ENCODE peak calls at places on chromosomes 1 and 21, in six cellular contexts. One of them, this sample, is unnamed.

GRCh38 chr1:117657031-117657430 is 51.2 kb downstream of the TENT5C start:
- DNase-seq in activated T-helper 2 cell treated with anti-CD3 and anti-CD28 coated beads, Interferon-gamma antibody, Interleukin-2, Interleukin-4, amounts not matched to agents 10 μg/mL and 5 μg/mL and 100 μg/mL, durations not matched to agents 14 hours and 24 hours and 36 hours: no peak
- DNase-seq in stimulated activated naive CD8-positive, alpha-beta T cell treated with anti-CD3 and anti-CD28 coated beads, Interleukin-15, amount 100 ng/mL, for 72 hours: no peak
- DNase-seq in T follicular helper cell: peak; percentile 16
- DNase-seq in activated CD8-positive, alpha-beta memory T cell treated with anti-CD3 and anti-CD28 coated beads, Interleukin-2, amount 50 U/mL, for 48 hours: no peak
- DNase-seq in HFFc6: peak; percentile 57
- DNase-seq in this sample: no peak

GRCh38 chr1:103177146-103177850 is 69.0 kb upstream of the COL11A1 start:
- DNase-seq in HFFc6: peak; percentile 36
- DNase-seq in activated CD8-positive, alpha-beta memory T cell treated with anti-CD3 and anti-CD28 coated beads, Interleukin-2, amount 50 U/mL, for 48 hours: no peak
- DNase-seq in stimulated activated naive CD8-positive, alpha-beta T cell treated with anti-CD3 and anti-CD28 coated beads, Interleukin-15, amount 100 ng/mL, for 72 hours: no peak
- DNase-seq in T follicular helper cell: no peak
- DNase-seq in activated T-helper 2 cell treated with anti-CD3 and anti-CD28 coated beads, Interferon-gamma antibody, Interleukin-2, Interleukin-4, amounts not matched to agents 10 μg/mL and 5 μg/mL and 100 μg/mL, durations not matched to agents 14 hours and 24 hours and 36 hours: no peak
- DNase-seq in this sample: no peak

GRCh38 chr1:234758851-234759250 is 148.9 kb upstream of the IRF2BP2 start:
- DNase-seq in stimulated activated naive CD8-positive, alpha-beta T cell treated with anti-CD3 and anti-CD28 coated beads, Interleukin-15, amount 100 ng/mL, for 72 hours: peak; percentile 75
- DNase-seq in T follicular helper cell: peak; percentile 51
- DNase-seq in activated CD8-positive, alpha-beta memory T cell treated with anti-CD3 and anti-CD28 coated beads, Interleukin-2, amount 50 U/mL, for 48 hours: no peak
- DNase-seq in activated T-helper 2 cell treated with anti-CD3 and anti-CD28 coated beads, Interferon-gamma antibody, Interleukin-2, Interleukin-4, amounts not matched to agents 10 μg/mL and 5 μg/mL and 100 μg/mL, durations not matched to agents 14 hours and 24 hours and 36 hours: no peak
- DNase-seq in HFFc6: no peak
- DNase-seq in this sample: no peak

GRCh38 chr1:205748398-205749093 is 1.4 kb downstream of the NUCKS1 start:
- DNase-seq in T follicular helper cell: peak; percentile 5
- DNase-seq in stimulated activated naive CD8-positive, alpha-beta T cell treated with anti-CD3 and anti-CD28 coated beads, Interleukin-15, amount 100 ng/mL, for 72 hours: peak; percentile 48
- DNase-seq in activated CD8-positive, alpha-beta memory T cell treated with anti-CD3 and anti-CD28 coated beads, Interleukin-2, amount 50 U/mL, for 48 hours: peak; percentile 65
- DNase-seq in activated T-helper 2 cell treated with anti-CD3 and anti-CD28 coated beads, Interferon-gamma antibody, Interleukin-2, Interleukin-4, amounts not matched to agents 10 μg/mL and 5 μg/mL and 100 μg/mL, durations not matched to agents 14 hours and 24 hours and 36 hours: peak; percentile 19
- DNase-seq in HFFc6: peak; percentile 48
- DNase-seq in this sample: no peak

GRCh38 chr1:64001038-64001437 is 202.4 kb upstream of the UBE2U start:
- DNase-seq in stimulated activated naive CD8-positive, alpha-beta T cell treated with anti-CD3 and anti-CD28 coated beads, Interleukin-15, amount 100 ng/mL, for 72 hours: no peak
- DNase-seq in activated CD8-positive, alpha-beta memory T cell treated with anti-CD3 and anti-CD28 coated beads, Interleukin-2, amount 50 U/mL, for 48 hours: no peak
- DNase-seq in HFFc6: no peak
- DNase-seq in activated T-helper 2 cell treated with anti-CD3 and anti-CD28 coated beads, Interferon-gamma antibody, Interleukin-2, Interleukin-4, amounts not matched to agents 10 μg/mL and 5 μg/mL and 100 μg/mL, durations not matched to agents 14 hours and 24 hours and 36 hours: no peak
- DNase-seq in T follicular helper cell: no peak
- DNase-seq in this sample: no peak

GRCh38 chr1:156848461-156849150 is 10.3 kb downstream of the INSRR start:
- DNase-seq in T follicular helper cell: peak; percentile 55
- DNase-seq in activated T-helper 2 cell treated with anti-CD3 and anti-CD28 coated beads, Interferon-gamma antibody, Interleukin-2, Interleukin-4, amounts not matched to agents 10 μg/mL and 5 μg/mL and 100 μg/mL, durations not matched to agents 14 hours and 24 hours and 36 hours: peak; percentile 55
- DNase-seq in HFFc6: no peak
- DNase-seq in activated CD8-positive, alpha-beta memory T cell treated with anti-CD3 and anti-CD28 coated beads, Interleukin-2, amount 50 U/mL, for 48 hours: peak; percentile 80
- DNase-seq in stimulated activated naive CD8-positive, alpha-beta T cell treated with anti-CD3 and anti-CD28 coated beads, Interleukin-15, amount 100 ng/mL, for 72 hours: peak; percentile 70
- DNase-seq in this sample: no peak

GRCh38 chr1:183881387-183882084 is 76.6 kb downstream of the RGL1 start:
- DNase-seq in HFFc6: peak; percentile 60
- DNase-seq in activated CD8-positive, alpha-beta memory T cell treated with anti-CD3 and anti-CD28 coated beads, Interleukin-2, amount 50 U/mL, for 48 hours: no peak
- DNase-seq in stimulated activated naive CD8-positive, alpha-beta T cell treated with anti-CD3 and anti-CD28 coated beads, Interleukin-15, amount 100 ng/mL, for 72 hours: no peak
- DNase-seq in T follicular helper cell: no peak
- DNase-seq in activated T-helper 2 cell treated with anti-CD3 and anti-CD28 coated beads, Interferon-gamma antibody, Interleukin-2, Interleukin-4, amounts not matched to agents 10 μg/mL and 5 μg/mL and 100 μg/mL, durations not matched to agents 14 hours and 24 hours and 36 hours: no peak
- DNase-seq in this sample: no peak

GRCh38 chr1:210855440-210855839 is 278.5 kb downstream of the KCNH1 start:
- DNase-seq in T follicular helper cell: no peak
- DNase-seq in stimulated activated naive CD8-positive, alpha-beta T cell treated with anti-CD3 and anti-CD28 coated beads, Interleukin-15, amount 100 ng/mL, for 72 hours: no peak
- DNase-seq in activated CD8-positive, alpha-beta memory T cell treated with anti-CD3 and anti-CD28 coated beads, Interleukin-2, amount 50 U/mL, for 48 hours: no peak
- DNase-seq in activated T-helper 2 cell treated with anti-CD3 and anti-CD28 coated beads, Interferon-gamma antibody, Interleukin-2, Interleukin-4, amounts not matched to agents 10 μg/mL and 5 μg/mL and 100 μg/mL, durations not matched to agents 14 hours and 24 hours and 36 hours: no peak
- DNase-seq in HFFc6: no peak
- DNase-seq in this sample: no peak

GRCh38 chr21:40404319-40404906 is 442.5 kb downstream of the DSCAM start:
- DNase-seq in stimulated activated naive CD8-positive, alpha-beta T cell treated with anti-CD3 and anti-CD28 coated beads, Interleukin-15, amount 100 ng/mL, for 72 hours: no peak
- DNase-seq in activated T-helper 2 cell treated with anti-CD3 and anti-CD28 coated beads, Interferon-gamma antibody, Interleukin-2, Interleukin-4, amounts not matched to agents 10 μg/mL and 5 μg/mL and 100 μg/mL, durations not matched to agents 14 hours and 24 hours and 36 hours: no peak
- DNase-seq in T follicular helper cell: no peak
- DNase-seq in HFFc6: peak; percentile 61
- DNase-seq in activated CD8-positive, alpha-beta memory T cell treated with anti-CD3 and anti-CD28 coated beads, Interleukin-2, amount 50 U/mL, for 48 hours: no peak
- DNase-seq in this sample: no peak

GRCh38 chr1:183093821-183094287 is 70.6 kb downstream of the LAMC1 start:
- DNase-seq in activated T-helper 2 cell treated with anti-CD3 and anti-CD28 coated beads, Interferon-gamma antibody, Interleukin-2, Interleukin-4, amounts not matched to agents 10 μg/mL and 5 μg/mL and 100 μg/mL, durations not matched to agents 14 hours and 24 hours and 36 hours: no peak
- DNase-seq in T follicular helper cell: no peak
- DNase-seq in stimulated activated naive CD8-positive, alpha-beta T cell treated with anti-CD3 and anti-CD28 coated beads, Interleukin-15, amount 100 ng/mL, for 72 hours: no peak
- DNase-seq in activated CD8-positive, alpha-beta memory T cell treated with anti-CD3 and anti-CD28 coated beads, Interleukin-2, amount 50 U/mL, for 48 hours: no peak
- DNase-seq in HFFc6: peak; percentile 87
- DNase-seq in this sample: no peak

GRCh38 chr1:160997323-160998038 is 23.5 kb downstream of the F11R start:
- DNase-seq in activated CD8-positive, alpha-beta memory T cell treated with anti-CD3 and anti-CD28 coated beads, Interleukin-2, amount 50 U/mL, for 48 hours: peak; percentile 66
- DNase-seq in T follicular helper cell: peak; percentile 26
- DNase-seq in activated T-helper 2 cell treated with anti-CD3 and anti-CD28 coated beads, Interferon-gamma antibody, Interleukin-2, Interleukin-4, amounts not matched to agents 10 μg/mL and 5 μg/mL and 100 μg/mL, durations not matched to agents 14 hours and 24 hours and 36 hours: no peak
- DNase-seq in stimulated activated naive CD8-positive, alpha-beta T cell treated with anti-CD3 and anti-CD28 coated beads, Interleukin-15, amount 100 ng/mL, for 72 hours: peak; percentile 48
- DNase-seq in HFFc6: peak; percentile 56
- DNase-seq in this sample: peak; percentile 68

GRCh38 chr1:11132571-11133293 is 33.1 kb upstream of the EXOSC10 start:
- DNase-seq in HFFc6: no peak
- DNase-seq in activated CD8-positive, alpha-beta memory T cell treated with anti-CD3 and anti-CD28 coated beads, Interleukin-2, amount 50 U/mL, for 48 hours: no peak
- DNase-seq in T follicular helper cell: no peak
- DNase-seq in activated T-helper 2 cell treated with anti-CD3 and anti-CD28 coated beads, Interferon-gamma antibody, Interleukin-2, Interleukin-4, amounts not matched to agents 10 μg/mL and 5 μg/mL and 100 μg/mL, durations not matched to agents 14 hours and 24 hours and 36 hours: no peak
- DNase-seq in stimulated activated naive CD8-positive, alpha-beta T cell treated with anti-CD3 and anti-CD28 coated beads, Interleukin-15, amount 100 ng/mL, for 72 hours: no peak
- DNase-seq in this sample: no peak

GRCh38 chr1:174894087-174894768 is 105.5 kb upstream of the CACYBP start:
- DNase-seq in T follicular helper cell: no peak
- DNase-seq in HFFc6: no peak
- DNase-seq in activated T-helper 2 cell treated with anti-CD3 and anti-CD28 coated beads, Interferon-gamma antibody, Interleukin-2, Interleukin-4, amounts not matched to agents 10 μg/mL and 5 μg/mL and 100 μg/mL, durations not matched to agents 14 hours and 24 hours and 36 hours: no peak
- DNase-seq in activated CD8-positive, alpha-beta memory T cell treated with anti-CD3 and anti-CD28 coated beads, Interleukin-2, amount 50 U/mL, for 48 hours: no peak
- DNase-seq in stimulated activated naive CD8-positive, alpha-beta T cell treated with anti-CD3 and anti-CD28 coated beads, Interleukin-15, amount 100 ng/mL, for 72 hours: no peak
- DNase-seq in this sample: no peak

GRCh38 chr1:34356862-34357261 is 180.2 kb downstream of the C1orf94 start:
- DNase-seq in activated CD8-positive, alpha-beta memory T cell treated with anti-CD3 and anti-CD28 coated beads, Interleukin-2, amount 50 U/mL, for 48 hours: no peak
- DNase-seq in HFFc6: no peak
- DNase-seq in T follicular helper cell: no peak
- DNase-seq in activated T-helper 2 cell treated with anti-CD3 and anti-CD28 coated beads, Interferon-gamma antibody, Interleukin-2, Interleukin-4, amounts not matched to agents 10 μg/mL and 5 μg/mL and 100 μg/mL, durations not matched to agents 14 hours and 24 hours and 36 hours: no peak
- DNase-seq in stimulated activated naive CD8-positive, alpha-beta T cell treated with anti-CD3 and anti-CD28 coated beads, Interleukin-15, amount 100 ng/mL, for 72 hours: no peak
- DNase-seq in this sample: no peak

GRCh38 chr21:23853796-23854379 is 1753.4 kb downstream of the MRPL39 start:
- DNase-seq in stimulated activated naive CD8-positive, alpha-beta T cell treated with anti-CD3 and anti-CD28 coated beads, Interleukin-15, amount 100 ng/mL, for 72 hours: no peak
- DNase-seq in HFFc6: no peak
- DNase-seq in activated T-helper 2 cell treated with anti-CD3 and anti-CD28 coated beads, Interferon-gamma antibody, Interleukin-2, Interleukin-4, amounts not matched to agents 10 μg/mL and 5 μg/mL and 100 μg/mL, durations not matched to agents 14 hours and 24 hours and 36 hours: no peak
- DNase-seq in activated CD8-positive, alpha-beta memory T cell treated with anti-CD3 and anti-CD28 coated beads, Interleukin-2, amount 50 U/mL, for 48 hours: no peak
- DNase-seq in T follicular helper cell: no peak
- DNase-seq in this sample: no peak

GRCh38 chr1:54421101-54421504 is 14.9 kb upstream of the SSBP3 start:
- DNase-seq in activated CD8-positive, alpha-beta memory T cell treated with anti-CD3 and anti-CD28 coated beads, Interleukin-2, amount 50 U/mL, for 48 hours: no peak
- DNase-seq in stimulated activated naive CD8-positive, alpha-beta T cell treated with anti-CD3 and anti-CD28 coated beads, Interleukin-15, amount 100 ng/mL, for 72 hours: no peak
- DNase-seq in HFFc6: no peak
- DNase-seq in activated T-helper 2 cell treated with anti-CD3 and anti-CD28 coated beads, Interferon-gamma antibody, Interleukin-2, Interleukin-4, amounts not matched to agents 10 μg/mL and 5 μg/mL and 100 μg/mL, durations not matched to agents 14 hours and 24 hours and 36 hours: no peak
- DNase-seq in T follicular helper cell: no peak
- DNase-seq in this sample: no peak

GRCh38 chr1:116297495-116298212 is 75.4 kb upstream of the ATP1A1 start:
- DNase-seq in stimulated activated naive CD8-positive, alpha-beta T cell treated with anti-CD3 and anti-CD28 coated beads, Interleukin-15, amount 100 ng/mL, for 72 hours: no peak
- DNase-seq in T follicular helper cell: no peak
- DNase-seq in activated CD8-positive, alpha-beta memory T cell treated with anti-CD3 and anti-CD28 coated beads, Interleukin-2, amount 50 U/mL, for 48 hours: no peak
- DNase-seq in activated T-helper 2 cell treated with anti-CD3 and anti-CD28 coated beads, Interferon-gamma antibody, Interleukin-2, Interleukin-4, amounts not matched to agents 10 μg/mL and 5 μg/mL and 100 μg/mL, durations not matched to agents 14 hours and 24 hours and 36 hours: no peak
- DNase-seq in HFFc6: no peak
- DNase-seq in this sample: no peak